ENCODE peak calls at places on chromosome 12, in eight cellular contexts. H is IMR-90, U is right lobe of liver, B is ascending aorta, Y is PC-9, I is esophagus squamous epithelium, P is colonic mucosa, M is heart right ventricle. C is an unnamed sample. For H3K4me1 and H3K36me3, the result is how much of the 10 kb centered on the place peaks cover.

GRCh38 chr12:52215587-52216031 is 17.4 kb upstream of the KRT7 start:
- DNase-seq in B (no peak), H (peak), Y (peak), I (no peak), U (no peak), P (no peak), M (no peak), C (peak)

GRCh38 chr12:71223139-71223538 is 65.3 kb upstream of the TSPAN8 start:
- DNase-seq in P (no peak), U (no peak), M (no peak), B (no peak), I (no peak), H (no peak), Y (no peak), C (no peak)

GRCh38 chr12:118374909-118375308 is 1.4 kb upstream of the SUDS3 start:
- DNase-seq in Y (no peak), M (no peak), B (no peak), U (no peak), H (no peak), P (no peak), I (no peak), C (no peak)

GRCh38 chr12:42935756-42936155 is 346.2 kb upstream of the PRICKLE1 start:
- DNase-seq in U (no peak), I (no peak), H (peak), P (no peak), M (no peak), B (no peak), Y (no peak), C (no peak)

GRCh38 chr12:51714666-51715065 is 123.6 kb downstream of the SCN8A start:
- DNase-seq in B (no peak), I (no peak), Y (no peak), H (peak), M (no peak), U (no peak), P (no peak), C (no peak)

GRCh38 chr12:48858043-48858442 is 6.1 kb upstream of the DDX23 start:
- DNase-seq in H (no peak), P (no peak), U (no peak), M (no peak), B (no peak), Y (no peak), I (no peak), C (no peak)

GRCh38 chr12:50322196-50322595 is 38.9 kb upstream of the LIMA1 start:
- DNase-seq in B (no peak), P (peak), U (no peak), I (no peak), M (no peak), H (no peak), Y (no peak), C (no peak)

GRCh38 chr12:830111-830867 is 77.9 kb downstream of the WNK1 start:
- DNase-seq in Y (no peak), P (no peak), B (no peak), H (no peak), U (no peak), M (no peak), I (no peak), C (no peak)

GRCh38 chr12:75439048-75439447 is 41.5 kb upstream of the GLIPR1 start:
- DNase-seq in P (no peak), I (no peak), B (no peak), Y (no peak), M (no peak), H (peak), U (no peak), C (no peak)

GRCh38 chr12:131087302-131087818 is 133.7 kb downstream of the ADGRD1 start:
- DNase-seq in H (no peak), U (peak), P (no peak), Y (no peak), I (no peak), M (no peak), B (peak), C (no peak)

GRCh38 chr12:112361271-112361670 is 21.0 kb downstream of the HECTD4 start:
- DNase-seq in B (no peak), M (no peak), P (no peak), U (no peak), H (no peak), Y (no peak), I (no peak), C (no peak)

GRCh38 chr12:84919271-84919670 is 6.7 kb upstream of the SLC6A15 start:
- DNase-seq in Y (no peak), H (peak), M (no peak), I (no peak), U (no peak), B (no peak), P (no peak), C (no peak)

GRCh38 chr12:31233061-31233730 is 92.8 kb downstream of the SINHCAF start:
- DNase-seq in M (no peak), P (peak), Y (no peak), H (no peak), B (no peak), U (no peak), I (no peak), C (no peak)

GRCh38 chr12:75322464-75322863 is 7.7 kb downstream of the CAPS2 start:
- DNase-seq in I (no peak), M (no peak), U (no peak), Y (no peak), H (peak), B (no peak), P (no peak), C (no peak)

GRCh38 chr12:10966314-10966713 is 20.4 kb downstream of the TAS2R50 start:
- DNase-seq in I (no peak), Y (no peak), H (no peak), U (no peak), B (no peak), M (no peak), P (no peak), C (no peak)

GRCh38 chr12:82880442-82880901 is 193.8 kb downstream of the TMTC2 start:
- DNase-seq in I (no peak), H (peak), U (no peak), M (no peak), Y (no peak), P (no peak), B (no peak), C (no peak)

GRCh38 chr12:81128930-81129554 is 51.2 kb downstream of the ACSS3 start:
- DNase-seq in I (no peak), B (no peak), U (no peak), P (peak), H (peak), M (peak), Y (peak), C (no peak)

GRCh38 chr12:96908170-96908675 is 1.2 kb downstream of the NEDD1 start:
- DNase-seq in B (no peak), I (no peak), P (no peak), H (no peak), U (no peak), M (no peak), Y (no peak), C (no peak)

GRCh38 chr12:44774815-44775411 is 101.2 kb downstream of the NELL2 start:
- DNase-seq in Y (peak), P (peak), B (no peak), M (no peak), I (no peak), H (peak), U (peak), C (no peak)

GRCh38 chr12:106223485-106224391 is 24.1 kb downstream of the CKAP4 start:
- DNase-seq in B (peak), H (peak), U (no peak), P (peak), M (peak), Y (peak), I (no peak), C (peak)

GRCh38 chr12:131732996-131733615 is 22.2 kb downstream of the SFSWAP start:
- DNase-seq in I (no peak), Y (no peak), H (no peak), P (no peak), U (no peak), B (no peak), M (no peak), C (no peak)

GRCh38 chr12:64893961-64894360 is 69.5 kb downstream of the TBC1D30 start:
- DNase-seq in Y (no peak), B (no peak), H (peak), P (no peak), I (no peak), M (no peak), U (no peak), C (no peak)

GRCh38 chr12:71799105-71799504 is 40.5 kb upstream of the TBC1D15 start:
- DNase-seq in H (peak), I (no peak), Y (no peak), P (no peak), M (no peak), U (no peak), B (no peak), C (no peak)

GRCh38 chr12:45989277-45989856 is 1.0 kb downstream of the SCAF11 start:
- DNase-seq in U (no peak), H (peak), Y (no peak), I (no peak), M (no peak), P (no peak), B (no peak), C (no peak)

DNA sequence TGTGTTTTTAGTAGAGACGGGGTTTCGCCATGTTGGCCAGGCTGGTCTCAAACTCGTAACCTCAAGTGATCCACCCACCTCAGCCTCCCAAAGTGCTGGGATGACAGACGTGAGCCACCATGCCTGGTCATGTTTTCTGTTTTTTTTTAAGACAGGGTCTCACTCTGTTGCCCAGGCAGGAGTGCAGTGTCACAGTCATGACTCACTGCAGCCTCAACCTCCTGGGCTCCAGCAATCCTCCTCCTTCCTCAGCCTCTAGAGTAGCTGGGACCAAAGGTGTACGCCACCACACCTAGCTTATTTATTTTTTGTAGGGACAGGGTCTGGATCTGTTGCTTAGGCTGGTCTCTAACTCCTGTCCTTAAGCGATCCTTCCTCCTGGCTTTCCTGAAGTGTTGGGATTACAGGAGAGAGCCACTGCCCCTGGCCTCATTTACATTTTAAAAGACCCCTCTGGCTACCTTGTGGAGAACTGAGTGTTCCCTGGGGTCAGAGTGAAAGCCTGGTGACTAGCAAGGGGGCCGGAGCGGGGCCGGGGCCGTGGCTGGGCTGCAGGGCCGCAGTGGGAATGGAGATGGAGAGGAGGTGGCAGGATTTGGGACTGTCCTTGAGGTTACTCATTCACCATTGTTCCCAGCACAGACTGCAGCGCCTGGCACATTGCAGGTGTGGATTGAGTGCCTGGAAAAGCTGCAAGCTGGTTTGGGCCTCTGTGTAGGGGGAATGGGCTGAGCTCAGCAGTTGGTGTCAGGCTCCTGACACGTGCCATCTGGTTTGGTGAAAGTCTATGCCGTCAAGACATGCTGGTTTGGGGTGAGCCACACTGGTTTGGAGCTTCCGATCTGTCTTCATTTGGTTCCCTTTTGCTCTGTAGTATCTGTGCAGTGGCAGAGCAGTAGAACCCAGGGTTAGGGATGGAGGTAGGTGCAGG is 18.1 kb downstream of the KMT5A start:
- DNase-seq in P (no peak), Y (no peak), U (no peak), H (no peak), I (no peak), M (no peak), B (no peak), C (no peak)
- H3K4me1 ChIP-seq in P (under half), Y (under half), U (under half), H (under half), I (half or more), M (under half), B (under half), C (under half)

GRCh38 chr12:109223211-109223610 is 85.9 kb downstream of the FOXN4 start:
- DNase-seq in B (no peak), H (no peak), P (no peak), M (no peak), Y (no peak), U (no peak), I (no peak), C (no peak)

GRCh38 chr12:109222062-109222461 is 87.0 kb downstream of the FOXN4 start:
- DNase-seq in P (no peak), B (no peak), U (no peak), H (no peak), Y (no peak), M (no peak), I (no peak), C (no peak)

GRCh38 chr12:109221277-109221931 is 87.7 kb downstream of the FOXN4 start:
- DNase-seq in U (no peak), P (no peak), H (no peak), B (no peak), M (no peak), Y (no peak), I (no peak), C (no peak)

GRCh38 chr12:109222496-109222895 is 86.6 kb downstream of the FOXN4 start:
- DNase-seq in U (no peak), M (no peak), I (no peak), B (no peak), P (no peak), H (no peak), Y (no peak), C (no peak)

GRCh38 chr12:109223868-109224267 is 85.2 kb downstream of the FOXN4 start:
- DNase-seq in H (no peak), B (no peak), P (no peak), M (no peak), U (no peak), I (no peak), Y (no peak), C (no peak)
- H3K36me3 ChIP-seq in H (under half), B (half or more), P (under half), M (under half), U (half or more), I (under half), Y (under half), C (under half)

GRCh38 chr12:109880049-109880931 is at the start of gene GLTP:
- DNase-seq in P (peak), H (peak), Y (peak), I (no peak), M (peak), U (peak), B (peak), C (peak)
- TF ChIP-seq CTCF in P (peak), H (peak), Y (no peak), I (peak), M (peak), U (peak), B (peak), C (peak)

GRCh38 chr12:12788675-12789368 is 3.4 kb downstream of the APOLD1 start:
- DNase-seq in B (peak), H (peak), U (no peak), I (peak), M (peak), Y (peak), P (peak), C (no peak)
- H3K4me1 ChIP-seq in B (under half), H (under half), U (under half), I (half or more), M (half or more), Y (half or more), P (under half), C (under half)

GRCh38 chr12:24697769-24698168 is 251.1 kb downstream of the BCAT1 start:
- DNase-seq in M (no peak), Y (no peak), P (no peak), U (no peak), B (no peak), H (no peak), I (no peak), C (no peak)
- H3K36me3 ChIP-seq in M (under half), Y (under half), P (under half), U (under half), B (under half), H (under half), I (under half), C (under half)

GRCh38 chr12:125122668-125123067 is 57.4 kb downstream of the AACS start:
- DNase-seq in M (no peak), Y (no peak), H (no peak), U (no peak), B (no peak), I (no peak), P (no peak), C (no peak)
- TF ChIP-seq CTCF in M (no peak), Y (no peak), H (no peak), U (no peak), B (no peak), I (no peak), P (no peak), C (no peak)

DNA sequence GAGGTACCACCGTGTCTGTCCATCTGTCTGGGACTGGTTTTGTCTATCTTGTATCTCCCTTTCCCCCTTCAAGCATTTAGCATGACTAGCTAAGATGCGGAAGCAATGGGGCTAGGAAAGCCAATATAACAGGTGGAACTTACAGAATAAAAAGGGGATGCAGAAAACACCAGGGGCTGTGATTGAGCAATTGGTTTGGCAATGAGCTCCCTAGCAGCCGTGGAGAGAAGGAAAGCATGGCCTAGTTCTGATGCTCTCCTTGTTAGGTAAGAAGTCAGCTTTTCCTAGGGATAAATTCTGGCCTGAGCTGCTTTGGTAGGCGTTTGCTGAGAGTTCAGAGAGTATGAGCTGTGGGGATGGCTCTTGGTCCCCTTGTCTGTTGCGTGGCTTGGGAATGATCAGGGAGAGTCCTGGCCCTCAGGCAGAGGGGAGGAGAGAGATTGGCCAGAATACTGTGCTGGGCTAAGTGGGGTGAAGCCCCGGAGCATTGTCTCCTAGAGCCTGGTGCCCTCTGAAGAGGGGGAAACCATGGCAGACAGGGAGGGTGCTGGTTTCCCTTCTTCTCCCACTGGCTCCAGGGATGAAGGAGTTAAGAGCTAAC is 7.1 kb downstream of the SETD1B start:
- DNase-seq in Y (no peak), H (no peak), B (peak), P (no peak), M (no peak), U (no peak), I (no peak), C (no peak)
- H3K4me1 ChIP-seq in Y (under half), H (under half), B (under half), P (under half), M (half or more), U (under half), I (half or more), C (under half)

GRCh38 chr12:104585448-104586055 is 128.8 kb downstream of the CHST11 start:
- DNase-seq in H (no peak), P (no peak), U (no peak), B (no peak), Y (no peak), M (no peak), I (no peak), C (no peak)
- H3K36me3 ChIP-seq in H (under half), P (under half), U (under half), B (under half), Y (under half), M (under half), I (under half), C (under half)

GRCh38 chr12:26767116-26767515 is 65.9 kb downstream of the ITPR2 start:
- DNase-seq in I (no peak), M (no peak), B (no peak), H (no peak), U (no peak), P (no peak), Y (no peak), C (no peak)
- TF ChIP-seq CTCF in I (no peak), M (no peak), B (no peak), H (no peak), U (peak), P (no peak), Y (no peak), C (no peak)